ENCODE peak calls at places on chromosomes 2 and 18, in six cellular contexts. G is ELR, V is fibroblast of mammary gland, F is germinal center, N is HEK293T, C is BJ. J is an unnamed sample.

GRCh38 chr2:26848336-26849055 is 564 bp downstream of the DPYSL5 start:
- DNase-seq in G (peak; percentile 21), V (no peak), F (peak; percentile 22), N (peak; percentile 55), C (no peak), J (peak; percentile 55)

GRCh38 chr2:75844651-75845050 is 133.9 kb upstream of the GCFC2 start:
- DNase-seq in G (no peak), V (no peak), F (no peak), N (no peak), C (no peak), J (peak; percentile 8)

GRCh38 chr2:212997526-212998020 is 153.8 kb downstream of the IKZF2 start:
- DNase-seq in G (no peak), V (no peak), F (no peak), N (no peak), C (no peak), J (no peak)

GRCh38 chr2:229084467-229084866 is 186.6 kb downstream of the PID1 start:
- DNase-seq in G (no peak), V (peak; percentile 82), F (no peak), N (no peak), C (no peak), J (no peak)

GRCh38 chr2:128292599-128293425 is 25.9 kb downstream of the HS6ST1 start:
- DNase-seq in G (no peak), V (no peak), F (no peak), N (no peak), C (no peak), J (peak; percentile 19)

GRCh38 chr2:20071397-20072383 is 20.3 kb upstream of the LAPTM4A start:
- DNase-seq in G (peak; percentile 96), V (peak; percentile 99), F (no peak), N (no peak), C (peak; percentile 94), J (peak; percentile 87)

GRCh38 chr18:13793819-13794218 is 30.1 kb upstream of the MC5R start:
- DNase-seq in G (no peak), V (no peak), F (no peak), N (no peak), C (no peak), J (no peak)

GRCh38 chr2:225494100-225494459 is 94.6 kb downstream of the NYAP2 start:
- DNase-seq in G (peak; percentile 27), V (peak; percentile 2), F (no peak), N (no peak), C (no peak), J (no peak)

GRCh38 chr18:48428494-48429177 is 19.5 kb upstream of the ZBTB7C start:
- DNase-seq in G (no peak), V (peak; percentile 32), F (no peak), N (no peak), C (no peak), J (no peak)

GRCh38 chr18:12659904-12660605 is 2.1 kb upstream of the SPIRE1 start:
- DNase-seq in G (peak; percentile 83), V (peak; percentile 75), F (peak; percentile 61), N (peak; percentile 39), C (no peak), J (peak; percentile 40)